ENCODE peak calls at places on chromosomes 4 and X, in nine cellular contexts. One of them, this sample, is unnamed. For H3K4me1 and H3K36me3, the result is how much of the 10 kb centered on the place peaks cover.

GRCh38 chr4:152278505-152279301 is 257.2 kb downstream of the FBXW7 start:
- DNase-seq in heart left ventricle: no peak
- DNase-seq in tibial artery: no peak
- DNase-seq in fibroblast of lung: no peak
- DNase-seq in cardiac muscle cell: no peak
- DNase-seq in CD8-positive, alpha-beta memory T cell: no peak
- DNase-seq in BE2C: peak
- DNase-seq in uterus: no peak
- DNase-seq in OCI-LY7: no peak
- DNase-seq in this sample: no peak

GRCh38 chrX:42023122-42023521 is 99.8 kb upstream of the CASK start:
- DNase-seq in heart left ventricle: no peak
- DNase-seq in tibial artery: no peak
- DNase-seq in fibroblast of lung: no peak
- DNase-seq in cardiac muscle cell: no peak
- DNase-seq in CD8-positive, alpha-beta memory T cell: no peak
- DNase-seq in BE2C: no peak
- DNase-seq in uterus: no peak
- DNase-seq in OCI-LY7: no peak
- DNase-seq in this sample: no peak

GRCh38 chr4:121277194-121278105 is 103.4 kb downstream of the QRFPR start:
- DNase-seq in heart left ventricle: no peak
- DNase-seq in tibial artery: no peak
- DNase-seq in fibroblast of lung: no peak
- DNase-seq in cardiac muscle cell: peak
- DNase-seq in CD8-positive, alpha-beta memory T cell: no peak
- DNase-seq in BE2C: peak
- DNase-seq in uterus: no peak
- DNase-seq in OCI-LY7: peak
- DNase-seq in this sample: no peak

GRCh38 chr4:35818520-35818919 is 425.8 kb downstream of the ARAP2 start:
- DNase-seq in heart left ventricle: no peak
- DNase-seq in tibial artery: no peak
- DNase-seq in fibroblast of lung: no peak
- DNase-seq in cardiac muscle cell: no peak
- DNase-seq in CD8-positive, alpha-beta memory T cell: no peak
- DNase-seq in BE2C: no peak
- DNase-seq in uterus: no peak
- DNase-seq in OCI-LY7: no peak
- DNase-seq in this sample: no peak

GRCh38 chrX:20514358-20514757 is 247.6 kb upstream of the RPS6KA3 start:
- DNase-seq in heart left ventricle: no peak
- DNase-seq in tibial artery: no peak
- DNase-seq in fibroblast of lung: peak
- DNase-seq in cardiac muscle cell: no peak
- DNase-seq in CD8-positive, alpha-beta memory T cell: no peak
- DNase-seq in BE2C: no peak
- DNase-seq in uterus: no peak
- DNase-seq in OCI-LY7: no peak
- DNase-seq in this sample: no peak

GRCh38 chr4:76589402-76589801 is 154.4 kb downstream of the SHROOM3 start:
- DNase-seq in heart left ventricle: no peak
- DNase-seq in tibial artery: no peak
- DNase-seq in fibroblast of lung: peak
- DNase-seq in cardiac muscle cell: no peak
- DNase-seq in CD8-positive, alpha-beta memory T cell: no peak
- DNase-seq in BE2C: no peak
- DNase-seq in uterus: no peak
- DNase-seq in OCI-LY7: no peak
- DNase-seq in this sample: no peak

GRCh38 chrX:95029571-95029970 is 1355.6 kb downstream of the FAM133A start:
- DNase-seq in heart left ventricle: no peak
- DNase-seq in tibial artery: no peak
- DNase-seq in fibroblast of lung: no peak
- DNase-seq in cardiac muscle cell: no peak
- DNase-seq in CD8-positive, alpha-beta memory T cell: no peak
- DNase-seq in BE2C: no peak
- DNase-seq in uterus: no peak
- DNase-seq in OCI-LY7: no peak
- DNase-seq in this sample: no peak

GRCh38 chrX:15358533-15358932 is 23.2 kb upstream of the PIGA start:
- DNase-seq in heart left ventricle: no peak
- DNase-seq in tibial artery: no peak
- DNase-seq in fibroblast of lung: no peak
- DNase-seq in cardiac muscle cell: no peak
- DNase-seq in CD8-positive, alpha-beta memory T cell: no peak
- DNase-seq in BE2C: no peak
- DNase-seq in uterus: no peak
- DNase-seq in OCI-LY7: no peak
- DNase-seq in this sample: no peak

GRCh38 chr4:153273736-153274135 is 69.5 kb downstream of the TRIM2 start:
- DNase-seq in heart left ventricle: no peak
- DNase-seq in tibial artery: no peak
- DNase-seq in fibroblast of lung: no peak
- DNase-seq in cardiac muscle cell: no peak
- DNase-seq in CD8-positive, alpha-beta memory T cell: no peak
- DNase-seq in BE2C: no peak
- DNase-seq in uterus: no peak
- DNase-seq in OCI-LY7: no peak
- DNase-seq in this sample: no peak

GRCh38 chr4:4872148-4872903 is 12.9 kb downstream of the MSX1 start:
- DNase-seq in heart left ventricle: no peak
- DNase-seq in tibial artery: no peak
- DNase-seq in fibroblast of lung: no peak
- DNase-seq in cardiac muscle cell: peak
- DNase-seq in CD8-positive, alpha-beta memory T cell: no peak
- DNase-seq in BE2C: no peak
- DNase-seq in uterus: no peak
- DNase-seq in OCI-LY7: no peak
- DNase-seq in this sample: no peak

GRCh38 chr4:24853142-24853541 is 57.8 kb downstream of the SOD3 start:
- DNase-seq in heart left ventricle: no peak
- DNase-seq in tibial artery: no peak
- DNase-seq in fibroblast of lung: no peak
- DNase-seq in cardiac muscle cell: no peak
- DNase-seq in CD8-positive, alpha-beta memory T cell: no peak
- DNase-seq in BE2C: no peak
- DNase-seq in uterus: no peak
- DNase-seq in OCI-LY7: no peak
- DNase-seq in this sample: no peak

GRCh38 chr4:162475221-162475620 is 311.4 kb upstream of the FSTL5 start:
- DNase-seq in heart left ventricle: no peak
- DNase-seq in tibial artery: no peak
- DNase-seq in fibroblast of lung: no peak
- DNase-seq in cardiac muscle cell: peak
- DNase-seq in CD8-positive, alpha-beta memory T cell: no peak
- DNase-seq in BE2C: no peak
- DNase-seq in uterus: no peak
- DNase-seq in OCI-LY7: no peak
- DNase-seq in this sample: no peak

GRCh38 chr4:18669390-18669789 is 647.8 kb upstream of the LCORL start:
- DNase-seq in heart left ventricle: no peak
- DNase-seq in tibial artery: no peak
- DNase-seq in fibroblast of lung: no peak
- DNase-seq in cardiac muscle cell: no peak
- DNase-seq in CD8-positive, alpha-beta memory T cell: no peak
- DNase-seq in BE2C: no peak
- DNase-seq in uterus: no peak
- DNase-seq in OCI-LY7: no peak
- DNase-seq in this sample: no peak

GRCh38 chrX:40109288-40110008 is 11.7 kb upstream of the BCOR start:
- DNase-seq in heart left ventricle: peak
- DNase-seq in tibial artery: no peak
- DNase-seq in fibroblast of lung: peak
- DNase-seq in cardiac muscle cell: peak
- DNase-seq in CD8-positive, alpha-beta memory T cell: no peak
- DNase-seq in BE2C: peak
- DNase-seq in uterus: peak
- DNase-seq in OCI-LY7: peak
- DNase-seq in this sample: no peak

GRCh38 chrX:7706032-7706431 is 136.9 kb upstream of the VCX start:
- DNase-seq in heart left ventricle: no peak
- DNase-seq in tibial artery: no peak
- DNase-seq in fibroblast of lung: peak
- DNase-seq in cardiac muscle cell: no peak
- DNase-seq in CD8-positive, alpha-beta memory T cell: no peak
- DNase-seq in BE2C: no peak
- DNase-seq in uterus: no peak
- DNase-seq in OCI-LY7: no peak
- DNase-seq in this sample: no peak

GRCh38 chr4:188262464-188262863 is 123.2 kb downstream of the TRIML1 start:
- DNase-seq in heart left ventricle: no peak
- DNase-seq in tibial artery: no peak
- DNase-seq in fibroblast of lung: peak
- DNase-seq in cardiac muscle cell: no peak
- DNase-seq in CD8-positive, alpha-beta memory T cell: no peak
- DNase-seq in BE2C: no peak
- DNase-seq in uterus: no peak
- DNase-seq in OCI-LY7: no peak
- DNase-seq in this sample: no peak

GRCh38 chrX:118356154-118356701 is 10.3 kb downstream of the WDR44 start:
- DNase-seq in heart left ventricle: no peak
- DNase-seq in tibial artery: no peak
- DNase-seq in fibroblast of lung: no peak
- DNase-seq in cardiac muscle cell: no peak
- DNase-seq in CD8-positive, alpha-beta memory T cell: no peak
- DNase-seq in BE2C: no peak
- DNase-seq in uterus: no peak
- DNase-seq in OCI-LY7: no peak
- DNase-seq in this sample: no peak
- H3K4me1 ChIP-seq in heart left ventricle: under half
- H3K4me1 ChIP-seq in tibial artery: under half
- H3K4me1 ChIP-seq in fibroblast of lung: under half
- H3K4me1 ChIP-seq in cardiac muscle cell: under half
- H3K4me1 ChIP-seq in CD8-positive, alpha-beta memory T cell: under half
- H3K4me1 ChIP-seq in BE2C: under half
- H3K4me1 ChIP-seq in uterus: under half
- H3K4me1 ChIP-seq in OCI-LY7: under half
- H3K4me1 ChIP-seq in this sample: half or more

GRCh38 chr4:3322059-3322550 is 29.3 kb downstream of the RGS12 start:
- DNase-seq in heart left ventricle: no peak
- DNase-seq in tibial artery: no peak
- DNase-seq in fibroblast of lung: peak
- DNase-seq in cardiac muscle cell: peak
- DNase-seq in CD8-positive, alpha-beta memory T cell: no peak
- DNase-seq in BE2C: peak
- DNase-seq in uterus: no peak
- DNase-seq in OCI-LY7: no peak
- DNase-seq in this sample: no peak
- H3K36me3 ChIP-seq in heart left ventricle: under half
- H3K36me3 ChIP-seq in tibial artery: under half
- H3K36me3 ChIP-seq in fibroblast of lung: under half
- H3K36me3 ChIP-seq in cardiac muscle cell: under half
- H3K36me3 ChIP-seq in CD8-positive, alpha-beta memory T cell: under half
- H3K36me3 ChIP-seq in BE2C: under half
- H3K36me3 ChIP-seq in uterus: under half
- H3K36me3 ChIP-seq in OCI-LY7: under half
- H3K36me3 ChIP-seq in this sample: under half

DNA sequence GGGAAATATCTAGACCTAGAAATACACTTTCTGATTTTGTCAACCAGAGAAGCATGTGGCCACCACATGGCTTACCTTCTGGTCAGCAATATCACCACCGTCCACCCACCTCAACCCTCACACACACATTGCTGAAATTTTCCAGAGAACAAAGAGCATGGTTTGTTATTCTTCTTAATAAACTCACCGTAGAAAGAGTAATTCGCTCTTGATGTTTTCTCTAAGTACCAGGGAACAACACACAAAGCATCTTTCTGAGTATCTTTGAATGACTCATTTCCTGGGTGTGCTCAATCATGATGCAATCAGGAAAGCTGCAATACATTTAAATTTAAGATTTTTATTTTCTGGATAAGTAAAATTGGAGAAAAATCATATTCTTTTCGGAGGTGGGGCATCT is 24.7 kb upstream of the LRAT start:
- DNase-seq in heart left ventricle: no peak
- DNase-seq in tibial artery: no peak
- DNase-seq in fibroblast of lung: peak
- DNase-seq in cardiac muscle cell: no peak
- DNase-seq in CD8-positive, alpha-beta memory T cell: no peak
- DNase-seq in BE2C: no peak
- DNase-seq in uterus: no peak
- DNase-seq in OCI-LY7: no peak
- DNase-seq in this sample: no peak
- H3K4me1 ChIP-seq in heart left ventricle: under half
- H3K4me1 ChIP-seq in tibial artery: under half
- H3K4me1 ChIP-seq in fibroblast of lung: under half
- H3K4me1 ChIP-seq in cardiac muscle cell: under half
- H3K4me1 ChIP-seq in CD8-positive, alpha-beta memory T cell: under half
- H3K4me1 ChIP-seq in BE2C: under half
- H3K4me1 ChIP-seq in uterus: under half
- H3K4me1 ChIP-seq in OCI-LY7: under half
- H3K4me1 ChIP-seq in this sample: under half

GRCh38 chrX:154350429-154351182 is 23.8 kb downstream of the FLNA start:
- DNase-seq in heart left ventricle: no peak
- DNase-seq in tibial artery: no peak
- DNase-seq in fibroblast of lung: no peak
- DNase-seq in cardiac muscle cell: peak
- DNase-seq in CD8-positive, alpha-beta memory T cell: no peak
- DNase-seq in BE2C: no peak
- DNase-seq in uterus: peak
- DNase-seq in OCI-LY7: no peak
- DNase-seq in this sample: no peak

GRCh38 chrX:154352466-154352865 is 22.0 kb downstream of the FLNA start:
- DNase-seq in heart left ventricle: no peak
- DNase-seq in tibial artery: no peak
- DNase-seq in fibroblast of lung: no peak
- DNase-seq in cardiac muscle cell: no peak
- DNase-seq in CD8-positive, alpha-beta memory T cell: no peak
- DNase-seq in BE2C: no peak
- DNase-seq in uterus: no peak
- DNase-seq in OCI-LY7: no peak
- DNase-seq in this sample: peak

GRCh38 chrX:154351183-154352011 is 23.0 kb downstream of the FLNA start:
- DNase-seq in heart left ventricle: no peak
- DNase-seq in tibial artery: no peak
- DNase-seq in fibroblast of lung: no peak
- DNase-seq in cardiac muscle cell: no peak
- DNase-seq in CD8-positive, alpha-beta memory T cell: no peak
- DNase-seq in BE2C: peak
- DNase-seq in uterus: peak
- DNase-seq in OCI-LY7: no peak
- DNase-seq in this sample: peak

GRCh38 chrX:154353172-154353843 is 21.1 kb downstream of the FLNA start:
- DNase-seq in heart left ventricle: no peak
- DNase-seq in tibial artery: no peak
- DNase-seq in fibroblast of lung: no peak
- DNase-seq in cardiac muscle cell: no peak
- DNase-seq in CD8-positive, alpha-beta memory T cell: no peak
- DNase-seq in BE2C: peak
- DNase-seq in uterus: peak
- DNase-seq in OCI-LY7: no peak
- DNase-seq in this sample: no peak

DNA sequence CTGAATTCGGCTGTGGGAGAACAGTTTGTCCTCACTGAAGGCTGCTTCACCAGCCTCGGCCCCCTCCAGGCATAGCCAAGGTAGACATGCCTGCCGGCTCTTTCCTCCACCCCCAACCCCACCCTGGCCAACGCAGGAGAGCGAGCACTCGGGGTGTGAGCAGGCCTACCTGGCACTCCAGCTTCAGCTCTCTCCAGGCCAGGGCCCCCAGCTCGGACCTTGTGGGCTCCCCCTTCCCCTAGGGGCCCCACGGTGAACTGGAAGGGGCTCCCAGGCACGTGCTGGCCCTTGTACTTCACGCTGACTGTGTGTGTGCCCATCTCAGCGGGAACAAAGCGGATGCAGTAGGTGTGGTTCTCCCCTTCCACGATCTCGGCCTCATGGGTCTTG is 22.4 kb downstream of the FLNA start:
- DNase-seq in heart left ventricle: no peak
- DNase-seq in tibial artery: no peak
- DNase-seq in fibroblast of lung: no peak
- DNase-seq in cardiac muscle cell: peak
- DNase-seq in CD8-positive, alpha-beta memory T cell: no peak
- DNase-seq in BE2C: peak
- DNase-seq in uterus: peak
- DNase-seq in OCI-LY7: no peak
- DNase-seq in this sample: no peak
- H3K36me3 ChIP-seq in heart left ventricle: half or more
- H3K36me3 ChIP-seq in tibial artery: half or more
- H3K36me3 ChIP-seq in fibroblast of lung: half or more
- H3K36me3 ChIP-seq in cardiac muscle cell: under half
- H3K36me3 ChIP-seq in CD8-positive, alpha-beta memory T cell: under half
- H3K36me3 ChIP-seq in BE2C: half or more
- H3K36me3 ChIP-seq in uterus: under half
- H3K36me3 ChIP-seq in OCI-LY7: under half
- H3K36me3 ChIP-seq in this sample: half or more